ENCODE peak calls at places on chromosome 12, in ten cellular contexts. C, Q, S, R, N, I, X, D, Y and W are unnamed samples.

GRCh38 chr12:65994318-65994717 is 136.2 kb downstream of the LLPH start:
- DNase-seq in I (no peak), X (no peak), N (no peak), Q (no peak), C (no peak), D (no peak), S (no peak), Y (no peak), R (no peak), W (no peak)

GRCh38 chr12:111445311-111446043 is 39.8 kb downstream of the SH2B3 start:
- DNase-seq in D (no peak), R (no peak), Q (peak; percentile 11), Y (no peak), C (no peak), S (no peak), X (no peak), N (no peak), I (peak; percentile 62), W (no peak)

GRCh38 chr12:124665516-124665915 is 98.1 kb upstream of the NCOR2 start:
- DNase-seq in C (no peak), S (no peak), X (no peak), R (no peak), Y (no peak), N (no peak), I (no peak), Q (no peak), D (no peak), W (peak; percentile 75)

GRCh38 chr12:122368361-122369073 is 54.0 kb downstream of the CLIP1 start:
- DNase-seq in N (no peak), I (no peak), Q (no peak), S (no peak), X (peak; percentile 30), C (no peak), Y (no peak), R (peak; percentile 54), D (no peak), W (peak; percentile 57)

GRCh38 chr12:45284096-45284901 is 68.4 kb downstream of the ANO6 start:
- DNase-seq in Y (no peak), R (peak; percentile 80), N (no peak), S (no peak), D (no peak), C (no peak), I (no peak), Q (no peak), X (no peak), W (peak; percentile 46)

GRCh38 chr12:71626098-71626497 is 37.5 kb downstream of the ZFC3H1 start:
- DNase-seq in Y (no peak), Q (peak; percentile 23), X (no peak), I (no peak), C (no peak), N (peak; percentile 17), R (no peak), S (no peak), D (no peak), W (peak; percentile 31)

GRCh38 chr12:42593781-42594322 is 4.3 kb upstream of the PRICKLE1 start:
- DNase-seq in I (no peak), R (no peak), D (no peak), Q (no peak), Y (no peak), S (no peak), N (no peak), X (no peak), C (no peak), W (no peak)

GRCh38 chr12:88893801-88894200 is 313.5 kb upstream of the KITLG start:
- DNase-seq in Y (no peak), X (no peak), I (no peak), Q (no peak), C (no peak), D (no peak), R (no peak), S (no peak), N (no peak), W (no peak)

GRCh38 chr12:51871918-51872688 is 15.8 kb upstream of the ANKRD33 start:
- DNase-seq in R (no peak), S (no peak), Y (no peak), D (no peak), X (no peak), Q (no peak), N (no peak), I (peak; percentile 38), C (no peak), W (no peak)

GRCh38 chr12:111444706-111445310 is 39.1 kb downstream of the SH2B3 start:
- DNase-seq in I (peak; percentile 78), N (peak; percentile 80), Q (peak; percentile 78), C (peak; percentile 70), Y (peak; percentile 87), X (peak; percentile 29), R (no peak), S (peak; percentile 22), D (no peak), W (peak; percentile 43)

GRCh38 chr12:114611145-114612018 is 72.6 kb downstream of the TBX3 start:
- DNase-seq in S (no peak), N (no peak), R (peak; percentile 87), Y (no peak), D (no peak), X (no peak), C (no peak), Q (no peak), I (no peak), W (no peak)

GRCh38 chr12:122994140-122994675 is 13.7 kb downstream of the ARL6IP4 start:
- DNase-seq in N (no peak), X (no peak), Q (no peak), R (no peak), Y (no peak), C (no peak), I (no peak), D (no peak), S (no peak), W (no peak)

GRCh38 chr12:55659486-55660385 is 23.0 kb downstream of the OR10P1 start:
- DNase-seq in R (peak; percentile 47), S (peak; percentile 77), Y (no peak), Q (peak; percentile 91), D (no peak), N (peak; percentile 66), X (no peak), I (no peak), C (no peak), W (peak; percentile 72)

GRCh38 chr12:84922721-84923120 is 10.1 kb upstream of the SLC6A15 start:
- DNase-seq in Q (no peak), I (no peak), C (no peak), Y (no peak), D (no peak), S (no peak), R (no peak), N (no peak), X (no peak), W (no peak)

GRCh38 chr12:127640181-127640886 is 626.6 kb upstream of the TMEM132C start:
- DNase-seq in X (no peak), C (no peak), Y (no peak), R (no peak), S (no peak), I (no peak), N (peak; percentile 10), D (no peak), Q (peak; percentile 18), W (no peak)

GRCh38 chr12:106389181-106389580 is 31.6 kb downstream of the POLR3B start:
- DNase-seq in N (no peak), C (no peak), I (no peak), D (no peak), S (no peak), Y (no peak), X (no peak), R (no peak), Q (no peak), W (peak; percentile 19)

GRCh38 chr12:52249041-52249461 is 16.0 kb downstream of the KRT7 start:
- DNase-seq in I (peak; percentile 81), X (peak; percentile 98), D (no peak), R (peak; percentile 71), C (peak; percentile 92), Y (no peak), S (peak; percentile 13), N (peak; percentile 61), Q (peak; percentile 87), W (no peak)

GRCh38 chr12:71760471-71760870 is 5.8 kb downstream of the RAB21 start:
- DNase-seq in C (no peak), Q (no peak), S (no peak), I (no peak), X (no peak), D (no peak), R (no peak), Y (no peak), N (no peak), W (no peak)

GRCh38 chr12:13210022-13210539 is 13.6 kb downstream of the EMP1 start:
- DNase-seq in D (no peak), X (no peak), C (no peak), Y (no peak), N (no peak), I (no peak), Q (no peak), S (no peak), R (no peak), W (no peak)

GRCh38 chr12:49190317-49190716 is 1.4 kb upstream of the TUBA1A start:
- DNase-seq in D (no peak), S (no peak), C (no peak), I (no peak), X (no peak), Q (no peak), Y (no peak), N (no peak), R (no peak), W (no peak)
- H3K4me1 ChIP-seq in D (peaks cover 15% of the 10 kb centered on the region), S (peaks cover 3% of the 10 kb centered on the region), C (no peaks in the 10 kb centered on the region), I (peaks cover 15% of the 10 kb centered on the region), X (no peaks in the 10 kb centered on the region), Q (peaks cover 19% of the 10 kb centered on the region), Y (peaks cover 14% of the 10 kb centered on the region), N (peaks cover 32% of the 10 kb centered on the region), R (peaks cover 19% of the 10 kb centered on the region), W (no peaks in the 10 kb centered on the region)

DNA sequence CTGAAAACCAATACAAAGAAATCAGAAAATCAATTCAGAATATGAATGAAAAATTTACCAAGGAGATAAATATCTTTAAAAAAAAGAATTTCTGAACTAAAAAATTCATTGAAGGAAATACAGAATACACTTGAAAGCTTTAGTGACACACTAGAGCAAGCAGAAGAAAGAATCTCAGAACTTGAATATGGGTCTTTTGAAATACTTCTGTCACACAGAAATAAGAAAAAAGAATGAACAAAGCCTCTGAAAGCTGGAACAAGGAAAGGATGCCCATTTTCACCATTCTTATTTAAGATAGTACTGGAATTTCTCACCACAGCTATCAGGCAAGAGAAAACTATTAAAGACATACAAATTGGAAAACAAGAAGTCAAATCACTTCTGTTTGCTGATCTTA is 103.1 kb upstream of the NEDD1 start:
- DNase-seq in N (no peak), I (no peak), R (no peak), D (no peak), Q (no peak), S (no peak), C (no peak), X (no peak), Y (no peak), W (no peak)
- TF ChIP-seq CTCF in N (no peak), I (no peak), R (no peak), D (no peak), Q (no peak), S (no peak), C (no peak), X (no peak), Y (no peak), W (no peak)

GRCh38 chr12:6938353-6939186 is 5.0 kb upstream of the RNU7-1 start:
- DNase-seq in D (no peak), R (no peak), Q (peak; percentile 37), X (no peak), S (peak; percentile 58), I (no peak), Y (peak; percentile 22), N (no peak), C (no peak), W (no peak)
- H3K4me3 ChIP-seq in D (peak overlapping the region; percentile 60), R (peak overlapping the region; percentile 24), Q (no peak overlapping the region), X (no peak overlapping the region), S (peak overlapping the region; percentile 53), I (peak overlapping the region; percentile 64), Y (no peak overlapping the region), N (peak overlapping the region; percentile 72), C (no peak overlapping the region), W (peak overlapping the region; percentile 76)

GRCh38 chr12:57826400-57826799 is 7.9 kb upstream of the AVIL start:
- DNase-seq in Y (no peak), R (no peak), N (no peak), Q (no peak), D (no peak), X (no peak), S (no peak), C (no peak), I (no peak), W (no peak)
- H3K4me1 ChIP-seq in Y (peaks cover 11% of the 10 kb centered on the region), R (no peaks in the 10 kb centered on the region), N (peaks cover 80% of the 10 kb centered on the region), Q (peaks cover 34% of the 10 kb centered on the region), D (peaks cover 37% of the 10 kb centered on the region), X (peaks cover 3% of the 10 kb centered on the region), S (peaks cover 6% of the 10 kb centered on the region), C (peaks cover 3% of the 10 kb centered on the region), I (peaks cover 38% of the 10 kb centered on the region), W (no peaks in the 10 kb centered on the region)